ENCODE peak calls at places on chromosomes 1 and 21, in ten cellular contexts. One of them, this sample, is unnamed.

GRCh38 chr1:46400398-46400797 is 6.3 kb downstream of the FAAH start:
- DNase-seq in fibroblast of mammary gland: no peak
- DNase-seq in cardiac fibroblast: no peak
- DNase-seq in GM12865: no peak
- DNase-seq in psoas muscle: no peak
- DNase-seq in neural progenitor cell: no peak
- DNase-seq in Panc1: no peak
- DNase-seq in OCI-LY7: peak; percentile 70
- DNase-seq in epithelial cell of esophagus: no peak
- DNase-seq in HL-60: no peak
- DNase-seq in this sample: no peak

GRCh38 chr1:53509775-53510174 is 50.6 kb downstream of the DMRTB1 start:
- DNase-seq in fibroblast of mammary gland: no peak
- DNase-seq in cardiac fibroblast: no peak
- DNase-seq in GM12865: no peak
- DNase-seq in psoas muscle: no peak
- DNase-seq in neural progenitor cell: no peak
- DNase-seq in Panc1: no peak
- DNase-seq in OCI-LY7: no peak
- DNase-seq in epithelial cell of esophagus: no peak
- DNase-seq in HL-60: no peak
- DNase-seq in this sample: no peak

GRCh38 chr1:89681045-89681729 is 48.3 kb downstream of the LRRC8C start:
- DNase-seq in fibroblast of mammary gland: no peak
- DNase-seq in cardiac fibroblast: no peak
- DNase-seq in GM12865: peak; percentile 59
- DNase-seq in psoas muscle: no peak
- DNase-seq in neural progenitor cell: no peak
- DNase-seq in Panc1: no peak
- DNase-seq in OCI-LY7: peak; percentile 54
- DNase-seq in epithelial cell of esophagus: no peak
- DNase-seq in HL-60: peak; percentile 30
- DNase-seq in this sample: no peak

GRCh38 chr1:199743227-199743626 is 284.3 kb upstream of the NR5A2 start:
- DNase-seq in fibroblast of mammary gland: peak; percentile 36
- DNase-seq in cardiac fibroblast: no peak
- DNase-seq in GM12865: no peak
- DNase-seq in psoas muscle: no peak
- DNase-seq in neural progenitor cell: no peak
- DNase-seq in Panc1: no peak
- DNase-seq in OCI-LY7: no peak
- DNase-seq in epithelial cell of esophagus: peak; percentile 51
- DNase-seq in HL-60: no peak
- DNase-seq in this sample: no peak

GRCh38 chr1:42453386-42453785 is 2.4 kb downstream of the ZMYND12 start:
- DNase-seq in fibroblast of mammary gland: no peak
- DNase-seq in cardiac fibroblast: no peak
- DNase-seq in GM12865: no peak
- DNase-seq in psoas muscle: no peak
- DNase-seq in neural progenitor cell: no peak
- DNase-seq in Panc1: no peak
- DNase-seq in OCI-LY7: no peak
- DNase-seq in epithelial cell of esophagus: no peak
- DNase-seq in HL-60: no peak
- DNase-seq in this sample: no peak

GRCh38 chr1:109537450-109538178 is 2.1 kb upstream of the GPR61 start:
- DNase-seq in fibroblast of mammary gland: no peak
- DNase-seq in cardiac fibroblast: no peak
- DNase-seq in GM12865: no peak
- DNase-seq in psoas muscle: peak; percentile 53
- DNase-seq in neural progenitor cell: no peak
- DNase-seq in Panc1: no peak
- DNase-seq in OCI-LY7: no peak
- DNase-seq in epithelial cell of esophagus: no peak
- DNase-seq in HL-60: no peak
- DNase-seq in this sample: no peak

GRCh38 chr21:42165901-42166300 is 53.0 kb upstream of the ABCG1 start:
- DNase-seq in fibroblast of mammary gland: no peak
- DNase-seq in cardiac fibroblast: no peak
- DNase-seq in GM12865: no peak
- DNase-seq in psoas muscle: no peak
- DNase-seq in neural progenitor cell: no peak
- DNase-seq in Panc1: no peak
- DNase-seq in OCI-LY7: no peak
- DNase-seq in epithelial cell of esophagus: no peak
- DNase-seq in HL-60: no peak
- DNase-seq in this sample: no peak

GRCh38 chr1:200245492-200245891 is 164.3 kb downstream of the ZNF281 start:
- DNase-seq in fibroblast of mammary gland: peak; percentile 54
- DNase-seq in cardiac fibroblast: peak; percentile 33
- DNase-seq in GM12865: no peak
- DNase-seq in psoas muscle: no peak
- DNase-seq in neural progenitor cell: no peak
- DNase-seq in Panc1: no peak
- DNase-seq in OCI-LY7: no peak
- DNase-seq in epithelial cell of esophagus: peak; percentile 57
- DNase-seq in HL-60: no peak
- DNase-seq in this sample: no peak

GRCh38 chr1:202029171-202029665 is 18.8 kb downstream of the ELF3 start:
- DNase-seq in fibroblast of mammary gland: peak; percentile 89
- DNase-seq in cardiac fibroblast: peak; percentile 48
- DNase-seq in GM12865: no peak
- DNase-seq in psoas muscle: no peak
- DNase-seq in neural progenitor cell: no peak
- DNase-seq in Panc1: peak; percentile 59
- DNase-seq in OCI-LY7: no peak
- DNase-seq in epithelial cell of esophagus: peak; percentile 89
- DNase-seq in HL-60: no peak
- DNase-seq in this sample: no peak

GRCh38 chr1:158945061-158945460 is 13.7 kb downstream of the PYHIN1 start:
- DNase-seq in fibroblast of mammary gland: no peak
- DNase-seq in cardiac fibroblast: no peak
- DNase-seq in GM12865: peak; percentile 5
- DNase-seq in psoas muscle: no peak
- DNase-seq in neural progenitor cell: no peak
- DNase-seq in Panc1: no peak
- DNase-seq in OCI-LY7: peak; percentile 20
- DNase-seq in epithelial cell of esophagus: no peak
- DNase-seq in HL-60: no peak
- DNase-seq in this sample: no peak

GRCh38 chr1:20359451-20360330 is 69.0 kb downstream of the VWA5B1 start:
- DNase-seq in fibroblast of mammary gland: no peak
- DNase-seq in cardiac fibroblast: no peak
- DNase-seq in GM12865: peak; percentile 64
- DNase-seq in psoas muscle: no peak
- DNase-seq in neural progenitor cell: no peak
- DNase-seq in Panc1: no peak
- DNase-seq in OCI-LY7: peak; percentile 82
- DNase-seq in epithelial cell of esophagus: no peak
- DNase-seq in HL-60: no peak
- DNase-seq in this sample: no peak

GRCh38 chr1:110781525-110781924 is 91.4 kb upstream of the CD53 start:
- DNase-seq in fibroblast of mammary gland: no peak
- DNase-seq in cardiac fibroblast: no peak
- DNase-seq in GM12865: no peak
- DNase-seq in psoas muscle: no peak
- DNase-seq in neural progenitor cell: no peak
- DNase-seq in Panc1: no peak
- DNase-seq in OCI-LY7: no peak
- DNase-seq in epithelial cell of esophagus: no peak
- DNase-seq in HL-60: no peak
- DNase-seq in this sample: no peak

GRCh38 chr1:4603317-4604110 is 50.9 kb upstream of the AJAP1 start:
- DNase-seq in fibroblast of mammary gland: no peak
- DNase-seq in cardiac fibroblast: no peak
- DNase-seq in GM12865: no peak
- DNase-seq in psoas muscle: peak; percentile 7
- DNase-seq in neural progenitor cell: no peak
- DNase-seq in Panc1: no peak
- DNase-seq in OCI-LY7: no peak
- DNase-seq in epithelial cell of esophagus: peak; percentile 4
- DNase-seq in HL-60: no peak
- DNase-seq in this sample: no peak

GRCh38 chr1:244325056-244325764 is 126.5 kb downstream of the ADSS2 start:
- DNase-seq in fibroblast of mammary gland: no peak
- DNase-seq in cardiac fibroblast: peak; percentile 33
- DNase-seq in GM12865: peak; percentile 82
- DNase-seq in psoas muscle: no peak
- DNase-seq in neural progenitor cell: no peak
- DNase-seq in Panc1: no peak
- DNase-seq in OCI-LY7: peak; percentile 14
- DNase-seq in epithelial cell of esophagus: no peak
- DNase-seq in HL-60: peak; percentile 20
- DNase-seq in this sample: peak; percentile 62

GRCh38 chr1:165369255-165369848 is 12.8 kb upstream of the LMX1A start:
- DNase-seq in fibroblast of mammary gland: peak; percentile 51
- DNase-seq in cardiac fibroblast: peak; percentile 56
- DNase-seq in GM12865: peak; percentile 50
- DNase-seq in psoas muscle: peak; percentile 81
- DNase-seq in neural progenitor cell: peak; percentile 77
- DNase-seq in Panc1: peak; percentile 36
- DNase-seq in OCI-LY7: peak; percentile 34
- DNase-seq in epithelial cell of esophagus: peak; percentile 51
- DNase-seq in HL-60: peak; percentile 6
- DNase-seq in this sample: no peak

GRCh38 chr1:1303736-1304135 is 4.0 kb downstream of the ACAP3 start:
- DNase-seq in fibroblast of mammary gland: no peak
- DNase-seq in cardiac fibroblast: no peak
- DNase-seq in GM12865: no peak
- DNase-seq in psoas muscle: no peak
- DNase-seq in neural progenitor cell: no peak
- DNase-seq in Panc1: no peak
- DNase-seq in OCI-LY7: no peak
- DNase-seq in epithelial cell of esophagus: no peak
- DNase-seq in HL-60: no peak
- DNase-seq in this sample: no peak
- H3K4me3 ChIP-seq in fibroblast of mammary gland: no peak overlapping the region
- H3K4me3 ChIP-seq in cardiac fibroblast: no peak overlapping the region
- H3K4me3 ChIP-seq in GM12865: no peak overlapping the region
- H3K4me3 ChIP-seq in psoas muscle: no peak overlapping the region
- H3K4me3 ChIP-seq in neural progenitor cell: no peak overlapping the region
- H3K4me3 ChIP-seq in Panc1: no peak overlapping the region
- H3K4me3 ChIP-seq in OCI-LY7: no peak overlapping the region
- H3K4me3 ChIP-seq in epithelial cell of esophagus: no peak overlapping the region
- H3K4me3 ChIP-seq in HL-60: no peak overlapping the region
- H3K4me3 ChIP-seq in this sample: no peak overlapping the region

GRCh38 chr1:180311011-180311730 is 81.1 kb downstream of the LHX4 start:
- DNase-seq in fibroblast of mammary gland: peak; percentile 33
- DNase-seq in cardiac fibroblast: peak; percentile 17
- DNase-seq in GM12865: no peak
- DNase-seq in psoas muscle: no peak
- DNase-seq in neural progenitor cell: no peak
- DNase-seq in Panc1: peak; percentile 69
- DNase-seq in OCI-LY7: no peak
- DNase-seq in epithelial cell of esophagus: peak; percentile 36
- DNase-seq in HL-60: no peak
- DNase-seq in this sample: no peak
- TF ChIP-seq CTCF in fibroblast of mammary gland: no peak
- TF ChIP-seq CTCF in cardiac fibroblast: no peak
- TF ChIP-seq CTCF in GM12865: no peak
- TF ChIP-seq CTCF in psoas muscle: no peak
- TF ChIP-seq CTCF in neural progenitor cell: no peak
- TF ChIP-seq CTCF in Panc1: no peak
- TF ChIP-seq CTCF in OCI-LY7: no peak
- TF ChIP-seq CTCF in epithelial cell of esophagus: no peak
- TF ChIP-seq CTCF in HL-60: no peak
- TF ChIP-seq CTCF in this sample: no peak

DNA sequence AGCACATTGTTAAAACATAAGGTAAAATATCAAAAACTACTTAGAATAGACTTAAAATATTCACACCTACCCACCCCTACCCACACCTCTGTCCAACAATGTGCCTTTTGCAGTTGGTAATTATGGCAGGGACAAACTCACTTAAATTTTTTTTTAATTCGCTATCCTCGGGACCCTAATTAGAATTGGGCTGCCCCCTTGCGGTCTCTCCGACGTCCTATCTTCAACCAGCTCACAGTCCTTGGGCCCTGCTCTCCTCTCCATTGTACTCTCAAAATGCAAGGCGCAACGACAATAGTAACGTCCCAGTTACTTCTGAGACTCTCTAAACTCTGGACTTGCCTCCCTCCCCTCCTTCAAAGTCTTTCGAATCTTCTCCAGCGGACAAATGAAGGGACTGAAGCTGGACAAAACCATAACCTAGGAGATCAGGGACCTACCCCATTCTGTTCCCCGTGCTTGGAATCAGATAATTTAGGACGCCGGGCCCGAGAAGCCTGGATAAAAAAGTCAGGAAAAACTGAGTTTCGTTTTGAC is 1.1 kb upstream of the CIART start:
- DNase-seq in fibroblast of mammary gland: peak; percentile 71
- DNase-seq in cardiac fibroblast: peak; percentile 81
- DNase-seq in GM12865: peak; percentile 72
- DNase-seq in psoas muscle: peak; percentile 85
- DNase-seq in neural progenitor cell: peak; percentile 88
- DNase-seq in Panc1: peak; percentile 58
- DNase-seq in OCI-LY7: peak; percentile 74
- DNase-seq in epithelial cell of esophagus: peak; percentile 75
- DNase-seq in HL-60: no peak
- DNase-seq in this sample: no peak
- H3K4me3 ChIP-seq in fibroblast of mammary gland: peak overlapping the region; percentile 54
- H3K4me3 ChIP-seq in cardiac fibroblast: peak overlapping the region; percentile 53
- H3K4me3 ChIP-seq in GM12865: peak overlapping the region; percentile 45
- H3K4me3 ChIP-seq in psoas muscle: peak overlapping the region; percentile 80
- H3K4me3 ChIP-seq in neural progenitor cell: peak overlapping the region; percentile 71
- H3K4me3 ChIP-seq in Panc1: peak overlapping the region; percentile 72
- H3K4me3 ChIP-seq in OCI-LY7: no peak overlapping the region
- H3K4me3 ChIP-seq in epithelial cell of esophagus: peak overlapping the region; percentile 68
- H3K4me3 ChIP-seq in HL-60: peak overlapping the region; percentile 31
- H3K4me3 ChIP-seq in this sample: peak overlapping the region; percentile 67

DNA sequence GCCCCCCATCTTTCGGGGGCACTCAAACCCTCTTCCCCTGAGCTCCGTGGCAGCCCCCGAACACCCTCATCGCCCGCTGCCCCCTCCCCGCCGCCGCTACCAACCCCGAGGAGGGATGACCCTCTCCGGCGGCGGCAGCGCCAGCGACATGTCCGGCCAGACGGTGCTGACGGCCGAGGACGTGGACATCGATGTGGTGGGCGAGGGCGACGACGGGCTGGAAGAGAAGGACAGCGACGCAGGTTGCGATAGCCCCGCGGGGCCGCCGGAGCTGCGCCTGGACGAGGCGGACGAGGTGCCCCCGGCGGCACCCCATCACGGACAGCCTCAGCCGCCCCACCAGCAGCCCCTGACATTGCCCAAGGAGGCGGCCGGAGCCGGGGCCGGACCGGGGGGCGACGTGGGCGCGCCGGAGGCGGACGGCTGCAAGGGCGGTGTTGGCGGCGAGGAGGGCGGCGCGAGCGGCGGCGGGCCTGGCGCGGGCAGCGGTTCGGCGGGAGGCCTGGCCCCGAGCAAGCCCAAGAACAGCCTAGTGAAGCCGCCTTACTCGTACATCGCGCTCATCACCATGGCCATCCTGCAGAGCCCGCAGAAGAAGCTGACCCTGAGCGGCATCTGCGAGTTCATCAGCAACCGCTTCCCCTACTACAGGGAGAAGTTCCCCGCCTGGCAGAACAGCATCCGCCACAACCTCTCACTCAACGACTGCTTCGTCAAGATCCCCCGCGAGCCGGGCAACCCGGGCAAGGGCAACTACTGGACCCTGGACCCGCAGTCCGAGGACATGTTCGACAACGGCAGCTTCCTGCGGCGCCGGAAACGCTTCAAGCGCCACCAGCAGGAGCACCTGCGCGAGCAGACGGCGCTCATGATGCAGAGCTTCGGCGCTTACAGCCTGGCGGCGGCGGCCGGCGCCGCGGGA is 838 bp downstream of the FOXD3 start:
- DNase-seq in fibroblast of mammary gland: peak; percentile 14
- DNase-seq in cardiac fibroblast: peak; percentile 16
- DNase-seq in GM12865: peak; percentile 26
- DNase-seq in psoas muscle: no peak
- DNase-seq in neural progenitor cell: peak; percentile 61
- DNase-seq in Panc1: no peak
- DNase-seq in OCI-LY7: no peak
- DNase-seq in epithelial cell of esophagus: peak; percentile 34
- DNase-seq in HL-60: no peak
- DNase-seq in this sample: no peak
- TF ChIP-seq CTCF in fibroblast of mammary gland: no peak
- TF ChIP-seq CTCF in cardiac fibroblast: no peak
- TF ChIP-seq CTCF in GM12865: no peak
- TF ChIP-seq CTCF in psoas muscle: no peak
- TF ChIP-seq CTCF in neural progenitor cell: no peak
- TF ChIP-seq CTCF in Panc1: peak; percentile 11
- TF ChIP-seq CTCF in OCI-LY7: no peak
- TF ChIP-seq CTCF in epithelial cell of esophagus: no peak
- TF ChIP-seq CTCF in HL-60: no peak
- TF ChIP-seq CTCF in this sample: no peak